ENCODE peak calls at places on chromosomes 6 and 20, in seven cellular contexts. One of them, this sample, is unnamed.

GRCh38 chr20:37308098-37309050 is 18.9 kb downstream of the MANBAL start:
- DNase-seq in B cell: no peak
- DNase-seq in astrocyte of the spinal cord: no peak
- DNase-seq in cardiac muscle cell: no peak
- DNase-seq in retinal pigment epithelial cell: no peak
- DNase-seq in HFF-Myc: no peak
- DNase-seq in A549: no peak
- DNase-seq in this sample: no peak

GRCh38 chr20:1942061-1942460 is 46.9 kb downstream of the SIRPA start:
- DNase-seq in astrocyte of the spinal cord: no peak
- DNase-seq in HFF-Myc: no peak
- DNase-seq in A549: no peak
- DNase-seq in B cell: no peak
- DNase-seq in retinal pigment epithelial cell: no peak
- DNase-seq in cardiac muscle cell: no peak
- DNase-seq in this sample: no peak

GRCh38 chr6:5425267-5425666 is 164.0 kb downstream of the FARS2 start:
- DNase-seq in cardiac muscle cell: no peak
- DNase-seq in B cell: no peak
- DNase-seq in astrocyte of the spinal cord: no peak
- DNase-seq in HFF-Myc: no peak
- DNase-seq in retinal pigment epithelial cell: no peak
- DNase-seq in A549: no peak
- DNase-seq in this sample: no peak

GRCh38 chr6:100730581-100730980 is 150.5 kb downstream of the ASCC3 start:
- DNase-seq in retinal pigment epithelial cell: no peak
- DNase-seq in astrocyte of the spinal cord: no peak
- DNase-seq in B cell: peak; percentile 39
- DNase-seq in HFF-Myc: no peak
- DNase-seq in A549: no peak
- DNase-seq in cardiac muscle cell: no peak
- DNase-seq in this sample: no peak

GRCh38 chr20:43322851-43323250 is 133.1 kb upstream of the PTPRT start:
- DNase-seq in retinal pigment epithelial cell: no peak
- DNase-seq in A549: peak; percentile 10
- DNase-seq in B cell: no peak
- DNase-seq in astrocyte of the spinal cord: no peak
- DNase-seq in HFF-Myc: no peak
- DNase-seq in cardiac muscle cell: no peak
- DNase-seq in this sample: no peak

GRCh38 chr6:45377041-45377554 is 636 bp downstream of the SUPT3H start:
- DNase-seq in A549: peak; percentile 6
- DNase-seq in B cell: peak; percentile 87
- DNase-seq in retinal pigment epithelial cell: no peak
- DNase-seq in astrocyte of the spinal cord: no peak
- DNase-seq in HFF-Myc: no peak
- DNase-seq in cardiac muscle cell: peak; percentile 22
- DNase-seq in this sample: no peak

GRCh38 chr6:27687154-27688013 is 214.5 kb upstream of the ZNF184 start:
- DNase-seq in astrocyte of the spinal cord: peak; percentile 80
- DNase-seq in retinal pigment epithelial cell: no peak
- DNase-seq in B cell: peak; percentile 76
- DNase-seq in HFF-Myc: peak; percentile 75
- DNase-seq in cardiac muscle cell: peak; percentile 89
- DNase-seq in A549: peak; percentile 89
- DNase-seq in this sample: peak; percentile 85

GRCh38 chr6:119207973-119208725 is 129.7 kb upstream of the FAM184A start:
- DNase-seq in B cell: no peak
- DNase-seq in retinal pigment epithelial cell: no peak
- DNase-seq in cardiac muscle cell: no peak
- DNase-seq in A549: no peak
- DNase-seq in astrocyte of the spinal cord: peak; percentile 89
- DNase-seq in HFF-Myc: peak; percentile 71
- DNase-seq in this sample: no peak

GRCh38 chr6:146111864-146112263 is 83.0 kb downstream of the GRM1 start:
- DNase-seq in retinal pigment epithelial cell: no peak
- DNase-seq in astrocyte of the spinal cord: no peak
- DNase-seq in A549: no peak
- DNase-seq in B cell: no peak
- DNase-seq in HFF-Myc: no peak
- DNase-seq in cardiac muscle cell: no peak
- DNase-seq in this sample: no peak

GRCh38 chr6:75208564-75209431 is 2.9 kb upstream of the COL12A1 start:
- DNase-seq in retinal pigment epithelial cell: no peak
- DNase-seq in A549: peak; percentile 62
- DNase-seq in HFF-Myc: no peak
- DNase-seq in B cell: peak; percentile 81
- DNase-seq in astrocyte of the spinal cord: peak; percentile 83
- DNase-seq in cardiac muscle cell: peak; percentile 89
- DNase-seq in this sample: peak; percentile 80

GRCh38 chr6:169622618-169623017 is 79.2 kb downstream of the WDR27 start:
- DNase-seq in cardiac muscle cell: no peak
- DNase-seq in A549: no peak
- DNase-seq in astrocyte of the spinal cord: no peak
- DNase-seq in HFF-Myc: no peak
- DNase-seq in B cell: no peak
- DNase-seq in retinal pigment epithelial cell: no peak
- DNase-seq in this sample: no peak

GRCh38 chr6:16200231-16200941 is 38.0 kb upstream of the GMPR start:
- DNase-seq in astrocyte of the spinal cord: peak; percentile 10
- DNase-seq in cardiac muscle cell: no peak
- DNase-seq in B cell: no peak
- DNase-seq in A549: no peak
- DNase-seq in retinal pigment epithelial cell: peak; percentile 67
- DNase-seq in HFF-Myc: no peak
- DNase-seq in this sample: no peak

GRCh38 chr6:81608776-81609175 is 143.7 kb downstream of the TENT5A start:
- DNase-seq in A549: no peak
- DNase-seq in B cell: no peak
- DNase-seq in astrocyte of the spinal cord: no peak
- DNase-seq in retinal pigment epithelial cell: no peak
- DNase-seq in cardiac muscle cell: no peak
- DNase-seq in HFF-Myc: no peak
- DNase-seq in this sample: peak; percentile 13

GRCh38 chr6:21780601-21781000 is 187.1 kb downstream of the SOX4 start:
- DNase-seq in astrocyte of the spinal cord: peak; percentile 56
- DNase-seq in retinal pigment epithelial cell: no peak
- DNase-seq in cardiac muscle cell: no peak
- DNase-seq in B cell: no peak
- DNase-seq in A549: no peak
- DNase-seq in HFF-Myc: no peak
- DNase-seq in this sample: no peak

GRCh38 chr20:59322813-59323469 is 22.5 kb downstream of the EDN3 start:
- DNase-seq in astrocyte of the spinal cord: no peak
- DNase-seq in cardiac muscle cell: no peak
- DNase-seq in B cell: no peak
- DNase-seq in HFF-Myc: no peak
- DNase-seq in retinal pigment epithelial cell: no peak
- DNase-seq in A549: no peak
- DNase-seq in this sample: no peak

GRCh38 chr6:43454290-43455033 is 886 bp downstream of the DLK2 start:
- DNase-seq in HFF-Myc: no peak
- DNase-seq in cardiac muscle cell: peak; percentile 89
- DNase-seq in B cell: peak; percentile 67
- DNase-seq in A549: peak; percentile 88
- DNase-seq in retinal pigment epithelial cell: peak; percentile 25
- DNase-seq in astrocyte of the spinal cord: peak; percentile 80
- DNase-seq in this sample: peak; percentile 76

GRCh38 chr20:18032977-18033892 is 24.5 kb downstream of the OVOL2 start:
- DNase-seq in astrocyte of the spinal cord: no peak
- DNase-seq in B cell: no peak
- DNase-seq in retinal pigment epithelial cell: no peak
- DNase-seq in cardiac muscle cell: no peak
- DNase-seq in A549: no peak
- DNase-seq in HFF-Myc: no peak
- DNase-seq in this sample: no peak

GRCh38 chr6:116144590-116144989 is 18.7 kb upstream of the COL10A1 start:
- DNase-seq in cardiac muscle cell: no peak
- DNase-seq in retinal pigment epithelial cell: no peak
- DNase-seq in B cell: no peak
- DNase-seq in HFF-Myc: peak; percentile 46
- DNase-seq in astrocyte of the spinal cord: peak; percentile 89
- DNase-seq in A549: no peak
- DNase-seq in this sample: peak; percentile 61

GRCh38 chr20:23881371-23881770 is 1.8 kb upstream of the CST5 start:
- DNase-seq in cardiac muscle cell: no peak
- DNase-seq in astrocyte of the spinal cord: no peak
- DNase-seq in retinal pigment epithelial cell: no peak
- DNase-seq in HFF-Myc: no peak
- DNase-seq in B cell: no peak
- DNase-seq in A549: no peak
- DNase-seq in this sample: no peak

DNA sequence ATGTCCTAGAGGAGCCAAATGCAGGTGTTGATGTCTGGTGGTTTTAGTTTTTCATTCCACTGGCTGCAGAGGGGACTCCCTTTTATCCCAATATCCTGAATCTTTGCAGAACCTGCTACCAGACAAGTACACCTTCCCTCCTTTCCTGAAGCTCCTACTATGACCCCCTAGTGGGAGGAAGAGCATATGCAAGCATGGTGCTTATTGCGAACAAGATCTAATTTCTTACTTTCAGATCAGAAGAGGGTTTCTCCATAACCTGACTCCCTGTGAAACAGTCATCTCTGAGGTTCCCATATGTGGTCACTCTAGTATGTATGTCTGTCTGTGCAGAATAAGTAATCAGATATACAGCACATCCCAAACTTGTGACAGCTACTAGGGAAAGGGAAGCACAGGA is 277.2 kb downstream of the ARHGAP18 start:
- DNase-seq in A549: peak; percentile 13
- DNase-seq in astrocyte of the spinal cord: peak; percentile 8
- DNase-seq in B cell: no peak
- DNase-seq in HFF-Myc: no peak
- DNase-seq in retinal pigment epithelial cell: no peak
- DNase-seq in cardiac muscle cell: no peak
- DNase-seq in this sample: no peak
- TF ChIP-seq CTCF in A549: no peak
- TF ChIP-seq CTCF in astrocyte of the spinal cord: peak; percentile 20
- TF ChIP-seq CTCF in B cell: no peak
- TF ChIP-seq CTCF in HFF-Myc: peak; percentile 42
- TF ChIP-seq CTCF in retinal pigment epithelial cell: peak; percentile 38
- TF ChIP-seq CTCF in cardiac muscle cell: no peak
- TF ChIP-seq CTCF in this sample: peak; percentile 50

DNA sequence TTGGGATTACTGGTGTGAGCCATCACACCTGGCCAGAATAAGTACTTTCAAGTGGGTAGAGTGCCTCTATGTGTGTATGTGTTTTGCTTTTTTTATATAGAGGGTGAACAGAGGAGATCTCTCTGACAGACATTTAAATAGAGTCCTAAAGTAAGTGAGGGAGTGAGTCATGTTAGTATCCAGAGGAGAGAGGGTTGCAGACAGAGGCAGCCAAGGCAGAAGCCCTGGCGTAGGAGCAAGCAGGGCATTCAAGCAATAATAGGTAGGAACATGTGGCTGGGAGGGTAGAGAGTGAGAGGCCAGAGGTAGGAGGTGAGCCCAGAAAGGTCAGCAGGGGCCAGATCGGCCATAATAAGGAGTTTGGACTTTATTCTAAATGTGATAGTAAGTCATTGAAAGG is 48.9 kb downstream of the PHF20 start:
- DNase-seq in A549: no peak
- DNase-seq in cardiac muscle cell: no peak
- DNase-seq in B cell: no peak
- DNase-seq in astrocyte of the spinal cord: peak; percentile 53
- DNase-seq in HFF-Myc: no peak
- DNase-seq in retinal pigment epithelial cell: no peak
- DNase-seq in this sample: peak; percentile 51
- TF ChIP-seq CTCF in A549: no peak
- TF ChIP-seq CTCF in cardiac muscle cell: no peak
- TF ChIP-seq CTCF in B cell: no peak
- TF ChIP-seq CTCF in astrocyte of the spinal cord: no peak
- TF ChIP-seq CTCF in HFF-Myc: no peak
- TF ChIP-seq CTCF in retinal pigment epithelial cell: no peak
- TF ChIP-seq CTCF in this sample: no peak

DNA sequence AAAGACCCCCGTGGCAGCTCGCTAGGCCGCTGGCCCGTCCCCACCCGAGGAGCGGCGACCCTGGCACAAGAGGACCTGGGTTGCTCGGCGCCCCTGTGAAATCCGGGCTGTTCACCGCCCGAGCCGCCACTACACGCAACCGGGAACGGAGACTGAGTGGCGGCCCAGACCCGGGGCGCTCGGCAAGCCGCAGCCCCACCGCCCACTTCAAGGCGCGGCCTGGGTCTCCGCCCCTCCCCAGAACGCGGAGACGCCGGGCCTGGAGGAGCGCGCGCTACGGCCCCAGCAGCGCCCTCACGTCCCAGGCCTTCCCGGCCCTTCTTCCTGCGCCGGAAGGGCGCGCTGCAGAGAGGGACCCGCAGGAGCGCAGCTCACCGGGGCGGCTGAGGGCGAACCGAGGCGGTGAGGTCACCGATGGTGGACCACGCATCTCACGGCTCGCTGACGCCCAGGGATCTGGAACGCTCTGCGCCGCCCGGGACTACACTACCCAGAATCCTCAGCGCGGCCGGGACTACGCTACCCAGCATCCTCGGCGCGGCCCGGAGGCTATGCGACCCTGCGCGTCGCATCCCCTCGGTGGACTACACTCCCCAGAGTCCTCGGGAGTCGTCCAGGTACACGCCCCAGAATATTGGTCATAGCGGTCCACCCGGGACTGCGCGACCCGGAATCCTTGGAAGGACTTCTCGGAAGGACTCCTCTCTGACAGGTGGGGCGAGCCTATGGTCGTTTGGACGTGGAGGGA is at the start of gene ZNF337:
- DNase-seq in B cell: peak; percentile 91
- DNase-seq in cardiac muscle cell: peak; percentile 98
- DNase-seq in A549: peak; percentile 97
- DNase-seq in HFF-Myc: peak; percentile 85
- DNase-seq in retinal pigment epithelial cell: peak; percentile 64
- DNase-seq in astrocyte of the spinal cord: peak; percentile 96
- DNase-seq in this sample: peak; percentile 94
- TF ChIP-seq CTCF in B cell: no peak
- TF ChIP-seq CTCF in cardiac muscle cell: peak; percentile 21
- TF ChIP-seq CTCF in A549: no peak
- TF ChIP-seq CTCF in HFF-Myc: peak; percentile 12
- TF ChIP-seq CTCF in retinal pigment epithelial cell: peak; percentile 30
- TF ChIP-seq CTCF in astrocyte of the spinal cord: peak; percentile 19
- TF ChIP-seq CTCF in this sample: peak; percentile 61

GRCh38 chr6:152716322-152716721 is 18.6 kb downstream of the MYCT1 start:
- DNase-seq in astrocyte of the spinal cord: no peak
- DNase-seq in A549: no peak
- DNase-seq in retinal pigment epithelial cell: no peak
- DNase-seq in B cell: no peak
- DNase-seq in HFF-Myc: no peak
- DNase-seq in cardiac muscle cell: no peak
- DNase-seq in this sample: no peak
- TF ChIP-seq CTCF in astrocyte of the spinal cord: no peak
- TF ChIP-seq CTCF in A549: peak; percentile 52
- TF ChIP-seq CTCF in retinal pigment epithelial cell: no peak
- TF ChIP-seq CTCF in B cell: no peak
- TF ChIP-seq CTCF in HFF-Myc: no peak
- TF ChIP-seq CTCF in cardiac muscle cell: no peak
- TF ChIP-seq CTCF in this sample: peak; percentile 70

DNA sequence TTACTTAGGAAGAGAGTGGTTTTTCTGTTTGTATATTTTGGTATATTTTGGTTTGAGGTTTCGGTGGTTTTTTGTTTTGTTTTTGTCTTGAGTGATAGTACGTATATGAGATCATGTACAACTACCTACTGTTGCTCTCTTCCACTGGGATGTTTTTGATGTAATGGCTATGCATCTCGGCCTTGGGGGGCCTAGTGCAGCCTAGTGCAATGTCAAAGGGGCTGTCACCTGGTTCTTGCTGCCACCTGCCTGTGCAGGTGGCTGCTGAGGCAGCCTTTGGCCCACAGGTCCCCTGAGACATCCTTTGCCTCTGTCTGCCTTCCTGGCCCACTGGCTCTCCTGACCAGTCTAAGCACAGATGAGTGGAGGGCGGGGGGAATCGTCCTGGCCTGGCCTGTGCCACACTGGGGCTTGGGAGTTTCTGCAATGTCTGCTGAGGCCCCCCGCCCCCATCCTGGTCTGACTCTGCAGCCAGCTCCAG is 546.6 kb downstream of the CD83 start:
- DNase-seq in cardiac muscle cell: no peak
- DNase-seq in B cell: peak; percentile 82
- DNase-seq in retinal pigment epithelial cell: no peak
- DNase-seq in A549: no peak
- DNase-seq in HFF-Myc: no peak
- DNase-seq in astrocyte of the spinal cord: no peak
- DNase-seq in this sample: no peak
- TF ChIP-seq CTCF in cardiac muscle cell: no peak
- TF ChIP-seq CTCF in B cell: peak; percentile 11
- TF ChIP-seq CTCF in retinal pigment epithelial cell: no peak
- TF ChIP-seq CTCF in A549: no peak
- TF ChIP-seq CTCF in HFF-Myc: no peak
- TF ChIP-seq CTCF in astrocyte of the spinal cord: no peak
- TF ChIP-seq CTCF in this sample: no peak

This sample was measured in HFFc6.